ENCODE peak calls at places on chromosomes 6 and 20, in eight cellular contexts. One of them, this sample, is unnamed.

GRCh38 chr6:161452241-161452640 is 178.4 kb upstream of the AGPAT4 start:
- DNase-seq in HT1080: no peak
- DNase-seq in foreskin fibroblast: no peak
- DNase-seq in PC-3: no peak
- DNase-seq in activated effector memory CD4-positive, alpha-beta T cell treated with anti-CD3 and anti-CD28 coated beads, Interleukin-2, amount 50 U/mL, for 16 hours: no peak
- DNase-seq in NCI-H2029 treated with DMSO at 0.1 percent for 48 hours: no peak
- DNase-seq in NCI-H1105: no peak
- DNase-seq in effector memory CD8-positive, alpha-beta T cell: no peak
- DNase-seq in this sample: no peak

GRCh38 chr6:139764498-139764986 is 390.1 kb upstream of the CITED2 start:
- DNase-seq in HT1080: peak; percentile 98
- DNase-seq in foreskin fibroblast: peak; percentile 98
- DNase-seq in activated effector memory CD4-positive, alpha-beta T cell treated with anti-CD3 and anti-CD28 coated beads, Interleukin-2, amount 50 U/mL, for 16 hours: no peak
- DNase-seq in NCI-H2029 treated with DMSO at 0.1 percent for 48 hours: no peak
- DNase-seq in PC-3: peak; percentile 88
- DNase-seq in effector memory CD8-positive, alpha-beta T cell: no peak
- DNase-seq in NCI-H1105: no peak
- DNase-seq in this sample: peak; percentile 58

GRCh38 chr20:36632147-36632486 is 13.9 kb downstream of the SLA2 start:
- DNase-seq in NCI-H1105: no peak
- DNase-seq in activated effector memory CD4-positive, alpha-beta T cell treated with anti-CD3 and anti-CD28 coated beads, Interleukin-2, amount 50 U/mL, for 16 hours: no peak
- DNase-seq in foreskin fibroblast: no peak
- DNase-seq in PC-3: no peak
- DNase-seq in effector memory CD8-positive, alpha-beta T cell: no peak
- DNase-seq in HT1080: no peak
- DNase-seq in NCI-H2029 treated with DMSO at 0.1 percent for 48 hours: no peak
- DNase-seq in this sample: no peak

GRCh38 chr6:38697846-38698245 is 5.1 kb downstream of the GLO1 start:
- DNase-seq in effector memory CD8-positive, alpha-beta T cell: no peak
- DNase-seq in foreskin fibroblast: no peak
- DNase-seq in NCI-H1105: no peak
- DNase-seq in HT1080: no peak
- DNase-seq in NCI-H2029 treated with DMSO at 0.1 percent for 48 hours: no peak
- DNase-seq in activated effector memory CD4-positive, alpha-beta T cell treated with anti-CD3 and anti-CD28 coated beads, Interleukin-2, amount 50 U/mL, for 16 hours: no peak
- DNase-seq in PC-3: no peak
- DNase-seq in this sample: no peak

GRCh38 chr20:64057628-64058498 is 5.1 kb upstream of the TCEA2 start:
- DNase-seq in NCI-H1105: peak; percentile 55
- DNase-seq in activated effector memory CD4-positive, alpha-beta T cell treated with anti-CD3 and anti-CD28 coated beads, Interleukin-2, amount 50 U/mL, for 16 hours: peak; percentile 91
- DNase-seq in NCI-H2029 treated with DMSO at 0.1 percent for 48 hours: peak; percentile 9
- DNase-seq in PC-3: peak; percentile 83
- DNase-seq in effector memory CD8-positive, alpha-beta T cell: peak; percentile 77
- DNase-seq in HT1080: peak; percentile 54
- DNase-seq in foreskin fibroblast: peak; percentile 79
- DNase-seq in this sample: peak; percentile 73

GRCh38 chr6:161038229-161039003 is 46.8 kb downstream of the MAP3K4 start:
- DNase-seq in HT1080: peak; percentile 99
- DNase-seq in effector memory CD8-positive, alpha-beta T cell: no peak
- DNase-seq in NCI-H2029 treated with DMSO at 0.1 percent for 48 hours: no peak
- DNase-seq in NCI-H1105: no peak
- DNase-seq in activated effector memory CD4-positive, alpha-beta T cell treated with anti-CD3 and anti-CD28 coated beads, Interleukin-2, amount 50 U/mL, for 16 hours: no peak
- DNase-seq in foreskin fibroblast: peak; percentile 90
- DNase-seq in PC-3: peak; percentile 93
- DNase-seq in this sample: no peak

GRCh38 chr6:15389759-15390723 is 144.2 kb downstream of the JARID2 start:
- DNase-seq in NCI-H2029 treated with DMSO at 0.1 percent for 48 hours: no peak
- DNase-seq in PC-3: peak; percentile 49
- DNase-seq in NCI-H1105: no peak
- DNase-seq in effector memory CD8-positive, alpha-beta T cell: peak; percentile 15
- DNase-seq in HT1080: peak; percentile 47
- DNase-seq in activated effector memory CD4-positive, alpha-beta T cell treated with anti-CD3 and anti-CD28 coated beads, Interleukin-2, amount 50 U/mL, for 16 hours: no peak
- DNase-seq in foreskin fibroblast: peak; percentile 62
- DNase-seq in this sample: peak; percentile 62

GRCh38 chr20:62906209-62906608 is 20.1 kb downstream of the DIDO1 start:
- DNase-seq in effector memory CD8-positive, alpha-beta T cell: no peak
- DNase-seq in HT1080: no peak
- DNase-seq in NCI-H2029 treated with DMSO at 0.1 percent for 48 hours: no peak
- DNase-seq in activated effector memory CD4-positive, alpha-beta T cell treated with anti-CD3 and anti-CD28 coated beads, Interleukin-2, amount 50 U/mL, for 16 hours: no peak
- DNase-seq in PC-3: no peak
- DNase-seq in foreskin fibroblast: no peak
- DNase-seq in NCI-H1105: no peak
- DNase-seq in this sample: no peak

GRCh38 chr6:158026054-158026900 is 44.6 kb downstream of the SYNJ2 start:
- DNase-seq in foreskin fibroblast: peak; percentile 94
- DNase-seq in PC-3: peak; percentile 74
- DNase-seq in effector memory CD8-positive, alpha-beta T cell: peak; percentile 69
- DNase-seq in NCI-H1105: peak; percentile 78
- DNase-seq in activated effector memory CD4-positive, alpha-beta T cell treated with anti-CD3 and anti-CD28 coated beads, Interleukin-2, amount 50 U/mL, for 16 hours: peak; percentile 92
- DNase-seq in NCI-H2029 treated with DMSO at 0.1 percent for 48 hours: peak; percentile 90
- DNase-seq in HT1080: peak; percentile 99
- DNase-seq in this sample: peak; percentile 49

GRCh38 chr6:135600086-135600702 is 102.7 kb upstream of the AHI1 start:
- DNase-seq in foreskin fibroblast: no peak
- DNase-seq in activated effector memory CD4-positive, alpha-beta T cell treated with anti-CD3 and anti-CD28 coated beads, Interleukin-2, amount 50 U/mL, for 16 hours: no peak
- DNase-seq in HT1080: no peak
- DNase-seq in NCI-H1105: peak; percentile 97
- DNase-seq in NCI-H2029 treated with DMSO at 0.1 percent for 48 hours: peak; percentile 66
- DNase-seq in PC-3: no peak
- DNase-seq in effector memory CD8-positive, alpha-beta T cell: no peak
- DNase-seq in this sample: no peak

GRCh38 chr6:75157336-75157735 is 48.5 kb downstream of the COL12A1 start:
- DNase-seq in HT1080: no peak
- DNase-seq in effector memory CD8-positive, alpha-beta T cell: no peak
- DNase-seq in NCI-H2029 treated with DMSO at 0.1 percent for 48 hours: no peak
- DNase-seq in PC-3: no peak
- DNase-seq in foreskin fibroblast: no peak
- DNase-seq in NCI-H1105: no peak
- DNase-seq in activated effector memory CD4-positive, alpha-beta T cell treated with anti-CD3 and anti-CD28 coated beads, Interleukin-2, amount 50 U/mL, for 16 hours: no peak
- DNase-seq in this sample: no peak

GRCh38 chr6:6863957-6864639 is 243.7 kb upstream of the RREB1 start:
- DNase-seq in activated effector memory CD4-positive, alpha-beta T cell treated with anti-CD3 and anti-CD28 coated beads, Interleukin-2, amount 50 U/mL, for 16 hours: no peak
- DNase-seq in NCI-H1105: no peak
- DNase-seq in PC-3: no peak
- DNase-seq in HT1080: no peak
- DNase-seq in NCI-H2029 treated with DMSO at 0.1 percent for 48 hours: no peak
- DNase-seq in effector memory CD8-positive, alpha-beta T cell: no peak
- DNase-seq in foreskin fibroblast: no peak
- DNase-seq in this sample: no peak

GRCh38 chr6:47679507-47679906 is 18.9 kb upstream of the ADGRF4 start:
- DNase-seq in NCI-H1105: no peak
- DNase-seq in foreskin fibroblast: no peak
- DNase-seq in HT1080: no peak
- DNase-seq in effector memory CD8-positive, alpha-beta T cell: no peak
- DNase-seq in PC-3: no peak
- DNase-seq in NCI-H2029 treated with DMSO at 0.1 percent for 48 hours: no peak
- DNase-seq in activated effector memory CD4-positive, alpha-beta T cell treated with anti-CD3 and anti-CD28 coated beads, Interleukin-2, amount 50 U/mL, for 16 hours: no peak
- DNase-seq in this sample: no peak

GRCh38 chr6:107344981-107345380 is 114.4 kb downstream of the PDSS2 start:
- DNase-seq in foreskin fibroblast: no peak
- DNase-seq in NCI-H1105: no peak
- DNase-seq in HT1080: no peak
- DNase-seq in effector memory CD8-positive, alpha-beta T cell: no peak
- DNase-seq in PC-3: no peak
- DNase-seq in activated effector memory CD4-positive, alpha-beta T cell treated with anti-CD3 and anti-CD28 coated beads, Interleukin-2, amount 50 U/mL, for 16 hours: no peak
- DNase-seq in NCI-H2029 treated with DMSO at 0.1 percent for 48 hours: no peak
- DNase-seq in this sample: no peak

GRCh38 chr6:24721461-24722215 is 2.7 kb upstream of the C6orf62 start:
- DNase-seq in HT1080: no peak
- DNase-seq in NCI-H1105: peak; percentile 91
- DNase-seq in NCI-H2029 treated with DMSO at 0.1 percent for 48 hours: peak; percentile 70
- DNase-seq in PC-3: no peak
- DNase-seq in activated effector memory CD4-positive, alpha-beta T cell treated with anti-CD3 and anti-CD28 coated beads, Interleukin-2, amount 50 U/mL, for 16 hours: no peak
- DNase-seq in effector memory CD8-positive, alpha-beta T cell: no peak
- DNase-seq in foreskin fibroblast: no peak
- DNase-seq in this sample: no peak

GRCh38 chr6:75178757-75179156 is 27.1 kb downstream of the COL12A1 start:
- DNase-seq in PC-3: no peak
- DNase-seq in NCI-H1105: no peak
- DNase-seq in effector memory CD8-positive, alpha-beta T cell: no peak
- DNase-seq in HT1080: no peak
- DNase-seq in activated effector memory CD4-positive, alpha-beta T cell treated with anti-CD3 and anti-CD28 coated beads, Interleukin-2, amount 50 U/mL, for 16 hours: no peak
- DNase-seq in NCI-H2029 treated with DMSO at 0.1 percent for 48 hours: no peak
- DNase-seq in foreskin fibroblast: no peak
- DNase-seq in this sample: no peak

GRCh38 chr20:60172306-60172984 is 214.2 kb downstream of the CDH26 start:
- DNase-seq in NCI-H1105: no peak
- DNase-seq in HT1080: no peak
- DNase-seq in activated effector memory CD4-positive, alpha-beta T cell treated with anti-CD3 and anti-CD28 coated beads, Interleukin-2, amount 50 U/mL, for 16 hours: no peak
- DNase-seq in effector memory CD8-positive, alpha-beta T cell: no peak
- DNase-seq in foreskin fibroblast: no peak
- DNase-seq in NCI-H2029 treated with DMSO at 0.1 percent for 48 hours: no peak
- DNase-seq in PC-3: no peak
- DNase-seq in this sample: no peak

GRCh38 chr6:108114861-108115597 is 40.5 kb upstream of the OSTM1 start:
- DNase-seq in effector memory CD8-positive, alpha-beta T cell: peak; percentile 26
- DNase-seq in NCI-H2029 treated with DMSO at 0.1 percent for 48 hours: no peak
- DNase-seq in foreskin fibroblast: peak; percentile 67
- DNase-seq in activated effector memory CD4-positive, alpha-beta T cell treated with anti-CD3 and anti-CD28 coated beads, Interleukin-2, amount 50 U/mL, for 16 hours: no peak
- DNase-seq in PC-3: peak; percentile 34
- DNase-seq in NCI-H1105: peak; percentile 81
- DNase-seq in HT1080: no peak
- DNase-seq in this sample: peak; percentile 42

GRCh38 chr6:65776332-65776731 is 69.3 kb upstream of the EYS start:
- DNase-seq in activated effector memory CD4-positive, alpha-beta T cell treated with anti-CD3 and anti-CD28 coated beads, Interleukin-2, amount 50 U/mL, for 16 hours: no peak
- DNase-seq in NCI-H1105: no peak
- DNase-seq in HT1080: no peak
- DNase-seq in foreskin fibroblast: no peak
- DNase-seq in PC-3: peak; percentile 27
- DNase-seq in effector memory CD8-positive, alpha-beta T cell: no peak
- DNase-seq in NCI-H2029 treated with DMSO at 0.1 percent for 48 hours: no peak
- DNase-seq in this sample: no peak

GRCh38 chr6:163170294-163170883 is 244.1 kb upstream of the QKI start:
- DNase-seq in effector memory CD8-positive, alpha-beta T cell: no peak
- DNase-seq in foreskin fibroblast: no peak
- DNase-seq in NCI-H1105: no peak
- DNase-seq in HT1080: peak; percentile 41
- DNase-seq in NCI-H2029 treated with DMSO at 0.1 percent for 48 hours: no peak
- DNase-seq in activated effector memory CD4-positive, alpha-beta T cell treated with anti-CD3 and anti-CD28 coated beads, Interleukin-2, amount 50 U/mL, for 16 hours: peak; percentile 68
- DNase-seq in PC-3: peak; percentile 33
- DNase-seq in this sample: peak; percentile 49

GRCh38 chr20:32513031-32513866 is 71.9 kb downstream of the NOL4L start:
- DNase-seq in NCI-H2029 treated with DMSO at 0.1 percent for 48 hours: no peak
- DNase-seq in activated effector memory CD4-positive, alpha-beta T cell treated with anti-CD3 and anti-CD28 coated beads, Interleukin-2, amount 50 U/mL, for 16 hours: no peak
- DNase-seq in PC-3: no peak
- DNase-seq in NCI-H1105: no peak
- DNase-seq in HT1080: no peak
- DNase-seq in effector memory CD8-positive, alpha-beta T cell: no peak
- DNase-seq in foreskin fibroblast: no peak
- DNase-seq in this sample: no peak

GRCh38 chr6:99187429-99187828 is 162.0 kb downstream of the FAXC start:
- DNase-seq in PC-3: peak; percentile 6
- DNase-seq in effector memory CD8-positive, alpha-beta T cell: no peak
- DNase-seq in NCI-H1105: peak; percentile 21
- DNase-seq in HT1080: peak; percentile 6
- DNase-seq in foreskin fibroblast: no peak
- DNase-seq in NCI-H2029 treated with DMSO at 0.1 percent for 48 hours: no peak
- DNase-seq in activated effector memory CD4-positive, alpha-beta T cell treated with anti-CD3 and anti-CD28 coated beads, Interleukin-2, amount 50 U/mL, for 16 hours: no peak
- DNase-seq in this sample: no peak

GRCh38 chr20:37907677-37908397 is 4.9 kb downstream of the VSTM2L start:
- DNase-seq in HT1080: peak; percentile 80
- DNase-seq in PC-3: peak; percentile 93
- DNase-seq in NCI-H2029 treated with DMSO at 0.1 percent for 48 hours: peak; percentile 86
- DNase-seq in foreskin fibroblast: peak; percentile 36
- DNase-seq in effector memory CD8-positive, alpha-beta T cell: no peak
- DNase-seq in NCI-H1105: peak; percentile 49
- DNase-seq in activated effector memory CD4-positive, alpha-beta T cell treated with anti-CD3 and anti-CD28 coated beads, Interleukin-2, amount 50 U/mL, for 16 hours: no peak
- DNase-seq in this sample: no peak

GRCh38 chr20:53751394-53752368 is 158.0 kb upstream of the ZNF217 start:
- DNase-seq in HT1080: no peak
- DNase-seq in foreskin fibroblast: no peak
- DNase-seq in NCI-H1105: no peak
- DNase-seq in NCI-H2029 treated with DMSO at 0.1 percent for 48 hours: no peak
- DNase-seq in effector memory CD8-positive, alpha-beta T cell: peak; percentile 34
- DNase-seq in activated effector memory CD4-positive, alpha-beta T cell treated with anti-CD3 and anti-CD28 coated beads, Interleukin-2, amount 50 U/mL, for 16 hours: no peak
- DNase-seq in PC-3: peak; percentile 55
- DNase-seq in this sample: no peak

GRCh38 chr6:52307900-52308372 is 23.4 kb upstream of the MCM3 start:
- DNase-seq in HT1080: no peak
- DNase-seq in activated effector memory CD4-positive, alpha-beta T cell treated with anti-CD3 and anti-CD28 coated beads, Interleukin-2, amount 50 U/mL, for 16 hours: no peak
- DNase-seq in effector memory CD8-positive, alpha-beta T cell: no peak
- DNase-seq in foreskin fibroblast: peak; percentile 19
- DNase-seq in NCI-H2029 treated with DMSO at 0.1 percent for 48 hours: no peak
- DNase-seq in NCI-H1105: no peak
- DNase-seq in PC-3: no peak
- DNase-seq in this sample: no peak

GRCh38 chr6:78916411-78916810 is 49.1 kb downstream of the IRAK1BP1 start:
- DNase-seq in HT1080: no peak
- DNase-seq in foreskin fibroblast: no peak
- DNase-seq in NCI-H1105: no peak
- DNase-seq in NCI-H2029 treated with DMSO at 0.1 percent for 48 hours: no peak
- DNase-seq in activated effector memory CD4-positive, alpha-beta T cell treated with anti-CD3 and anti-CD28 coated beads, Interleukin-2, amount 50 U/mL, for 16 hours: no peak
- DNase-seq in effector memory CD8-positive, alpha-beta T cell: no peak
- DNase-seq in PC-3: no peak
- DNase-seq in this sample: no peak

GRCh38 chr6:136967874-136968752 is 46.0 kb downstream of the SLC35D3 start:
- DNase-seq in PC-3: peak; percentile 91
- DNase-seq in foreskin fibroblast: peak; percentile 82
- DNase-seq in NCI-H2029 treated with DMSO at 0.1 percent for 48 hours: peak; percentile 19
- DNase-seq in NCI-H1105: no peak
- DNase-seq in effector memory CD8-positive, alpha-beta T cell: peak; percentile 63
- DNase-seq in HT1080: peak; percentile 71
- DNase-seq in activated effector memory CD4-positive, alpha-beta T cell treated with anti-CD3 and anti-CD28 coated beads, Interleukin-2, amount 50 U/mL, for 16 hours: peak; percentile 83
- DNase-seq in this sample: peak; percentile 72

GRCh38 chr6:55011034-55011433 is 163.3 kb upstream of the HCRTR2 start:
- DNase-seq in foreskin fibroblast: no peak
- DNase-seq in effector memory CD8-positive, alpha-beta T cell: no peak
- DNase-seq in PC-3: no peak
- DNase-seq in HT1080: no peak
- DNase-seq in activated effector memory CD4-positive, alpha-beta T cell treated with anti-CD3 and anti-CD28 coated beads, Interleukin-2, amount 50 U/mL, for 16 hours: no peak
- DNase-seq in NCI-H1105: no peak
- DNase-seq in NCI-H2029 treated with DMSO at 0.1 percent for 48 hours: no peak
- DNase-seq in this sample: no peak

GRCh38 chr6:96862560-96862959 is 25.3 kb upstream of the GPR63 start:
- DNase-seq in NCI-H2029 treated with DMSO at 0.1 percent for 48 hours: no peak
- DNase-seq in HT1080: no peak
- DNase-seq in activated effector memory CD4-positive, alpha-beta T cell treated with anti-CD3 and anti-CD28 coated beads, Interleukin-2, amount 50 U/mL, for 16 hours: no peak
- DNase-seq in effector memory CD8-positive, alpha-beta T cell: no peak
- DNase-seq in PC-3: no peak
- DNase-seq in NCI-H1105: no peak
- DNase-seq in foreskin fibroblast: no peak
- DNase-seq in this sample: no peak